ENCODE peak calls at places on chromosomes 1 and 21, in eight cellular contexts. N, L, I, M, F, E, Z and K are unnamed samples.
A peak's percentile ranks its signal among the peaks of the same experiment; 100 is the strongest.

GRCh38 chr1:155313266-155313665 is 4.6 kb downstream of the FDPS start:
- DNase-seq in N (no peak), L (no peak), I (no peak), M (no peak), F (no peak), E (no peak), Z (no peak), K (no peak)

GRCh38 chr21:39064325-39065012 is 118.8 kb downstream of the PSMG1 start:
- DNase-seq in N (no peak), L (no peak), I (no peak), M (no peak), F (no peak), E (no peak), Z (no peak), K (no peak)

GRCh38 chr1:90114521-90115141 is 119.7 kb downstream of the ZNF326 start:
- DNase-seq in N (peak; percentile 39), L (no peak), I (no peak), M (peak; percentile 70), F (no peak), E (peak; percentile 78), Z (no peak), K (no peak)

GRCh38 chr1:225813250-225813964 is 3.5 kb downstream of the EPHX1 start:
- DNase-seq in N (peak; percentile 31), L (no peak), I (peak; percentile 74), M (peak; percentile 64), F (no peak), E (no peak), Z (no peak), K (peak; percentile 66)

GRCh38 chr1:236748471-236748870 is 46.6 kb upstream of the MTR start:
- DNase-seq in N (no peak), L (no peak), I (no peak), M (no peak), F (no peak), E (no peak), Z (no peak), K (no peak)

GRCh38 chr1:243301059-243301458 is 45.2 kb downstream of the SDCCAG8 start:
- DNase-seq in N (no peak), L (no peak), I (no peak), M (no peak), F (no peak), E (no peak), Z (no peak), K (no peak)

GRCh38 chr1:206696812-206697585 is 12.3 kb downstream of the MAPKAPK2 start:
- DNase-seq in N (no peak), L (no peak), I (no peak), M (no peak), F (no peak), E (no peak), Z (no peak), K (no peak)

GRCh38 chr21:38438476-38438893 is 59.8 kb downstream of the ERG start:
- DNase-seq in N (no peak), L (no peak), I (no peak), M (peak; percentile 30), F (no peak), E (no peak), Z (no peak), K (peak; percentile 50)

GRCh38 chr1:85554630-85555327 is 25.8 kb upstream of the CCN1 start:
- DNase-seq in N (no peak), L (no peak), I (no peak), M (no peak), F (no peak), E (no peak), Z (no peak), K (no peak)

GRCh38 chr1:77950873-77951272 is 28.0 kb downstream of the FUBP1 start:
- DNase-seq in N (no peak), L (no peak), I (no peak), M (peak; percentile 37), F (no peak), E (no peak), Z (no peak), K (no peak)

GRCh38 chr1:2046953-2047748 is 3.1 kb upstream of the PRKCZ start:
- DNase-seq in N (no peak), L (no peak), I (peak; percentile 68), M (no peak), F (no peak), E (no peak), Z (no peak), K (no peak)

GRCh38 chr21:38167345-38167744 is 89.4 kb upstream of the KCNJ15 start:
- DNase-seq in N (no peak), L (no peak), I (no peak), M (no peak), F (no peak), E (no peak), Z (no peak), K (no peak)

GRCh38 chr1:150842964-150843363 is 33.4 kb downstream of the ARNT start:
- DNase-seq in N (no peak), L (no peak), I (no peak), M (no peak), F (no peak), E (no peak), Z (no peak), K (no peak)

GRCh38 chr1:167121375-167122120 is 27.7 kb downstream of the STYXL2 start:
- DNase-seq in N (no peak), L (peak; percentile 58), I (peak; percentile 86), M (no peak), F (no peak), E (no peak), Z (no peak), K (peak; percentile 40)

GRCh38 chr1:1089731-1090423 is 15.8 kb upstream of the RNF223 start:
- DNase-seq in N (no peak), L (no peak), I (peak; percentile 19), M (no peak), F (no peak), E (no peak), Z (no peak), K (no peak)

GRCh38 chr1:93000751-93001175 is 39.5 kb upstream of the DIPK1A start:
- DNase-seq in N (no peak), L (no peak), I (no peak), M (no peak), F (no peak), E (peak; percentile 72), Z (no peak), K (no peak)

GRCh38 chr1:76433528-76433927 is 359.0 kb downstream of the ST6GALNAC3 start:
- DNase-seq in N (no peak), L (no peak), I (no peak), M (no peak), F (no peak), E (no peak), Z (no peak), K (no peak)

GRCh38 chr21:37338671-37339526 is 27.7 kb upstream of the DYRK1A start:
- DNase-seq in N (no peak), L (no peak), I (peak; percentile 26), M (peak; percentile 29), F (no peak), E (no peak), Z (no peak), K (peak; percentile 51)

GRCh38 chr1:32256473-32257226 is 5.6 kb downstream of the LCK start:
- DNase-seq in N (no peak), L (no peak), I (no peak), M (no peak), F (no peak), E (no peak), Z (no peak), K (no peak)

GRCh38 chr1:93448983-93449805 is 1.3 kb downstream of the FNBP1L start:
- DNase-seq in N (peak; percentile 28), L (no peak), I (peak; percentile 73), M (peak; percentile 30), F (no peak), E (peak; percentile 59), Z (no peak), K (peak; percentile 38)

GRCh38 chr1:156104065-156104810 is 10.3 kb upstream of the LMNA start:
- DNase-seq in N (peak; percentile 66), L (peak; percentile 92), I (peak; percentile 88), M (peak; percentile 41), F (no peak), E (peak; percentile 23), Z (no peak), K (peak; percentile 78)

GRCh38 chr1:170634293-170634692 is 29.6 kb upstream of the PRRX1 start:
- DNase-seq in N (no peak), L (no peak), I (no peak), M (no peak), F (no peak), E (no peak), Z (no peak), K (no peak)

GRCh38 chr21:42515708-42516502 is 2.3 kb downstream of the SLC37A1 start:
- DNase-seq in N (peak; percentile 24), L (no peak), I (no peak), M (no peak), F (no peak), E (no peak), Z (no peak), K (peak; percentile 77)

GRCh38 chr1:150558328-150558727 is 9.1 kb downstream of the ADAMTSL4 start:
- DNase-seq in N (no peak), L (no peak), I (no peak), M (no peak), F (no peak), E (no peak), Z (no peak), K (no peak)

GRCh38 chr1:228142616-228143203 is 2.6 kb downstream of the GUK1 start:
- DNase-seq in N (no peak), L (no peak), I (peak; percentile 22), M (no peak), F (no peak), E (no peak), Z (no peak), K (no peak)

GRCh38 chr1:152654110-152654509 is 9.1 kb upstream of the LCE2D start:
- DNase-seq in N (peak; percentile 74), L (no peak), I (no peak), M (peak; percentile 83), F (peak; percentile 5), E (peak; percentile 54), Z (peak; percentile 46), K (peak; percentile 40)

GRCh38 chr1:163351912-163352311 is 30.2 kb downstream of the NUF2 start:
- DNase-seq in N (no peak), L (no peak), I (no peak), M (no peak), F (no peak), E (no peak), Z (no peak), K (no peak)

GRCh38 chr1:198575715-198576641 is 35.5 kb upstream of the ATP6V1G3 start:
- DNase-seq in N (no peak), L (no peak), I (no peak), M (peak; percentile 68), F (no peak), E (no peak), Z (no peak), K (no peak)

GRCh38 chr1:157137051-157137772 is 983 bp downstream of the ETV3 start:
- DNase-seq in N (peak; percentile 10), L (no peak), I (no peak), M (peak; percentile 75), F (no peak), E (no peak), Z (no peak), K (no peak)